ENCODE peak calls at places on chromosomes 2 and 18, in five cellular contexts. One of them, this sample, is unnamed.

GRCh38 chr2:21008790-21009661 is 34.8 kb downstream of the APOB start:
- DNase-seq in GM23338: no peak
- DNase-seq in OCI-LY7: no peak
- DNase-seq in MM.1S: no peak
- DNase-seq in HFF-Myc: no peak
- DNase-seq in this sample: no peak

GRCh38 chr2:160388464-160389263 is 104.9 kb downstream of the RBMS1 start:
- DNase-seq in GM23338: peak; percentile 45
- DNase-seq in OCI-LY7: peak; percentile 42
- DNase-seq in MM.1S: no peak
- DNase-seq in HFF-Myc: no peak
- DNase-seq in this sample: no peak

GRCh38 chr2:102304711-102305591 is 6.4 kb upstream of the IL1RL1 start:
- DNase-seq in GM23338: no peak
- DNase-seq in OCI-LY7: no peak
- DNase-seq in MM.1S: no peak
- DNase-seq in HFF-Myc: no peak
- DNase-seq in this sample: no peak

GRCh38 chr18:26574958-26575864 is 26.9 kb upstream of the KCTD1 start:
- DNase-seq in GM23338: peak; percentile 83
- DNase-seq in OCI-LY7: no peak
- DNase-seq in MM.1S: peak; percentile 65
- DNase-seq in HFF-Myc: peak; percentile 3
- DNase-seq in this sample: no peak

GRCh38 chr2:44121899-44122298 is 46.8 kb upstream of the PPM1B start:
- DNase-seq in GM23338: no peak
- DNase-seq in OCI-LY7: no peak
- DNase-seq in MM.1S: no peak
- DNase-seq in HFF-Myc: no peak
- DNase-seq in this sample: no peak

GRCh38 chr2:124983595-124983994 is 958.5 kb downstream of the CNTNAP5 start:
- DNase-seq in GM23338: no peak
- DNase-seq in OCI-LY7: no peak
- DNase-seq in MM.1S: no peak
- DNase-seq in HFF-Myc: no peak
- DNase-seq in this sample: no peak

GRCh38 chr18:67776929-67777328 is 260.4 kb upstream of the DSEL start:
- DNase-seq in GM23338: no peak
- DNase-seq in OCI-LY7: no peak
- DNase-seq in MM.1S: no peak
- DNase-seq in HFF-Myc: no peak
- DNase-seq in this sample: no peak

GRCh38 chr2:763766-764525 is 86.7 kb upstream of the TMEM18 start:
- DNase-seq in GM23338: no peak
- DNase-seq in OCI-LY7: no peak
- DNase-seq in MM.1S: no peak
- DNase-seq in HFF-Myc: no peak
- DNase-seq in this sample: no peak

GRCh38 chr2:232891621-232892071 is 21.6 kb downstream of the SNORC start:
- DNase-seq in GM23338: no peak
- DNase-seq in OCI-LY7: no peak
- DNase-seq in MM.1S: no peak
- DNase-seq in HFF-Myc: no peak
- DNase-seq in this sample: no peak

GRCh38 chr18:33576999-33577687 is 876 bp upstream of the ASXL3 start:
- DNase-seq in GM23338: no peak
- DNase-seq in OCI-LY7: peak; percentile 35
- DNase-seq in MM.1S: no peak
- DNase-seq in HFF-Myc: no peak
- DNase-seq in this sample: no peak

GRCh38 chr2:228986961-228987360 is 284.1 kb downstream of the PID1 start:
- DNase-seq in GM23338: no peak
- DNase-seq in OCI-LY7: no peak
- DNase-seq in MM.1S: no peak
- DNase-seq in HFF-Myc: no peak
- DNase-seq in this sample: no peak

GRCh38 chr2:172996387-172996961 is 79.2 kb upstream of the MAP3K20 start:
- DNase-seq in GM23338: no peak
- DNase-seq in OCI-LY7: no peak
- DNase-seq in MM.1S: no peak
- DNase-seq in HFF-Myc: no peak
- DNase-seq in this sample: no peak

GRCh38 chr18:11163668-11164067 is 14.3 kb upstream of the PIEZO2 start:
- DNase-seq in GM23338: peak; percentile 75
- DNase-seq in OCI-LY7: no peak
- DNase-seq in MM.1S: no peak
- DNase-seq in HFF-Myc: no peak
- DNase-seq in this sample: no peak

GRCh38 chr18:28858248-28858647 is 681.3 kb upstream of the CDH2 start:
- DNase-seq in GM23338: no peak
- DNase-seq in OCI-LY7: no peak
- DNase-seq in MM.1S: no peak
- DNase-seq in HFF-Myc: no peak
- DNase-seq in this sample: no peak

GRCh38 chr2:127508025-127508620 is 18.2 kb downstream of the IWS1 start:
- DNase-seq in GM23338: no peak
- DNase-seq in OCI-LY7: no peak
- DNase-seq in MM.1S: no peak
- DNase-seq in HFF-Myc: no peak
- DNase-seq in this sample: no peak

GRCh38 chr2:14601070-14601770 is 31.3 kb upstream of the LRATD1 start:
- DNase-seq in GM23338: no peak
- DNase-seq in OCI-LY7: no peak
- DNase-seq in MM.1S: no peak
- DNase-seq in HFF-Myc: no peak
- DNase-seq in this sample: no peak

GRCh38 chr2:36812196-36812595 is 115.7 kb downstream of the VIT start:
- DNase-seq in GM23338: peak; percentile 84
- DNase-seq in OCI-LY7: no peak
- DNase-seq in MM.1S: no peak
- DNase-seq in HFF-Myc: no peak
- DNase-seq in this sample: no peak

GRCh38 chr18:77133920-77134496 is 1.4 kb upstream of the MBP start:
- DNase-seq in GM23338: no peak
- DNase-seq in OCI-LY7: no peak
- DNase-seq in MM.1S: no peak
- DNase-seq in HFF-Myc: no peak
- DNase-seq in this sample: no peak
- TF ChIP-seq CTCF in GM23338: peak; percentile 33
- TF ChIP-seq CTCF in OCI-LY7: no peak
- TF ChIP-seq CTCF in MM.1S: no peak
- TF ChIP-seq CTCF in HFF-Myc: no peak
- TF ChIP-seq CTCF in this sample: no peak

GRCh38 chr18:21361297-21361880 is 119.4 kb downstream of the GREB1L start:
- DNase-seq in GM23338: no peak
- DNase-seq in OCI-LY7: no peak
- DNase-seq in MM.1S: no peak
- DNase-seq in HFF-Myc: no peak
- DNase-seq in this sample: no peak

GRCh38 chr18:21362921-21363320 is 120.9 kb downstream of the GREB1L start:
- DNase-seq in GM23338: no peak
- DNase-seq in OCI-LY7: no peak
- DNase-seq in MM.1S: peak; percentile 16
- DNase-seq in HFF-Myc: peak; percentile 46
- DNase-seq in this sample: no peak

GRCh38 chr18:21363411-21363810 is 121.4 kb downstream of the GREB1L start:
- DNase-seq in GM23338: no peak
- DNase-seq in OCI-LY7: no peak
- DNase-seq in MM.1S: no peak
- DNase-seq in HFF-Myc: no peak
- DNase-seq in this sample: no peak

GRCh38 chr18:21366896-21367295 is 124.9 kb downstream of the GREB1L start:
- DNase-seq in GM23338: peak; percentile 13
- DNase-seq in OCI-LY7: no peak
- DNase-seq in MM.1S: no peak
- DNase-seq in HFF-Myc: no peak
- DNase-seq in this sample: no peak

GRCh38 chr18:21364471-21364870 is 122.4 kb downstream of the GREB1L start:
- DNase-seq in GM23338: peak; percentile 15
- DNase-seq in OCI-LY7: no peak
- DNase-seq in MM.1S: no peak
- DNase-seq in HFF-Myc: no peak
- DNase-seq in this sample: no peak
- H3K4me3 ChIP-seq in GM23338: no peak overlapping the region
- H3K4me3 ChIP-seq in OCI-LY7: no peak overlapping the region
- H3K4me3 ChIP-seq in MM.1S: no peak overlapping the region
- H3K4me3 ChIP-seq in HFF-Myc: no peak overlapping the region
- H3K4me3 ChIP-seq in this sample: no peak overlapping the region

DNA sequence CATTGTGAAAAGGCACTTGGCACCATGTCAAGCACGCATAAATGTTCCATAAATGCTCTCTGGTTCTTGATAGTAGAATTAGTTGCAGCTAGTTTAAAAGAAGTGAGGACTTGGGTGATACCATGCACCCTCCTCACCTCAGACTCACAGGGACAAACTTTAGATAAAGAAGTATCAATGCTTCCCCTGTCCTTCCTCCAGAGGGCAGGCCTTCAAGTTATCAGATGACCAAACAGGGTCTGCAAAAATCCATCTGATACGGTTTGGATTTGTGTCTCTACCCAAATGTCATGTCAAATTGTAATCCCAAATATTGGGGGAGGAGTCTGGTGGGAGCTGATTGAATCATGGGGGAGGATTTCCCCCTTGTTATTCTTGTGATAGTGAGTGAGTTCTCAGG is 54.1 kb downstream of the C1QL2 start:
- DNase-seq in GM23338: no peak
- DNase-seq in OCI-LY7: no peak
- DNase-seq in MM.1S: no peak
- DNase-seq in HFF-Myc: no peak
- DNase-seq in this sample: no peak
- TF ChIP-seq CTCF in GM23338: peak; percentile 58
- TF ChIP-seq CTCF in OCI-LY7: peak; percentile 23
- TF ChIP-seq CTCF in MM.1S: no peak
- TF ChIP-seq CTCF in HFF-Myc: no peak
- TF ChIP-seq CTCF in this sample: no peak

DNA sequence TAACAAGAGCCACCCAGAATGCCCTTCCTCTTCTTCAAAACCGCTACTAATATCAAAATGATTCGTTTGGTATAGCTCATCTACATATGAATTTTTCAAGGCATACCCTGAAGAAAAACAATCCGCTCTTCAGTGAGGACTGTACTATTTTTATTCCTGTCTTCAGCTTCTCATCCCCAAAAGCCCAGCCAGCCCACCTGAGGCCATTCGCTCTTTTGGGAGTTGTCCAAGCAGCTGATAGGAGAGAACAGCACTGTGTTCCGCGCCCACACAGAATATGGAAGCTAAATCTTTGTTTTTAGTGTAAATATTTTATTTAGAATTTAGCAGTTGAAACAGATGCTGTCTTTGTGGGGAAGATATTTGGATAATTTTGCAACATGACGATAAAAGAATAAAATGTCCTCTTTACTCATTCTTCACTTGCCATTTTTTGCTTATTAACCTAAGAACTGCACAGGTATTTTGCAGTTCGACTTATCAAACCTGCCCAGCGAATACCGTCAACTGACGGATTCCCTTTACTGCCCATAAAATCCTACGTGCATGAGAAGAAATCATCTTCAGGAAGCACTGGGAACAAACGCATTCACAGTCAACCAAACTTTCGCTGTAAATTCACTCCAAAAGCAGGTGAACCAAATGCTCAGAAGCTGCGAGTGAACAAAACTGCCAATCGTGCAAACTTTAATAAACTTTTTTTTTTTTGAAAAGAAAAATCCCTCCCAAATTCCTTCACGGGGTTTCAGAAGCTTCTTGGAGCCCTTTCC is 3.4 kb downstream of the ZNF521 start:
- DNase-seq in GM23338: no peak
- DNase-seq in OCI-LY7: no peak
- DNase-seq in MM.1S: no peak
- DNase-seq in HFF-Myc: no peak
- DNase-seq in this sample: no peak
- H3K4me3 ChIP-seq in GM23338: peak overlapping the region; percentile 90
- H3K4me3 ChIP-seq in OCI-LY7: no peak overlapping the region
- H3K4me3 ChIP-seq in MM.1S: peak overlapping the region; percentile 62
- H3K4me3 ChIP-seq in HFF-Myc: peak overlapping the region; percentile 90
- H3K4me3 ChIP-seq in this sample: peak overlapping the region; percentile 53

DNA sequence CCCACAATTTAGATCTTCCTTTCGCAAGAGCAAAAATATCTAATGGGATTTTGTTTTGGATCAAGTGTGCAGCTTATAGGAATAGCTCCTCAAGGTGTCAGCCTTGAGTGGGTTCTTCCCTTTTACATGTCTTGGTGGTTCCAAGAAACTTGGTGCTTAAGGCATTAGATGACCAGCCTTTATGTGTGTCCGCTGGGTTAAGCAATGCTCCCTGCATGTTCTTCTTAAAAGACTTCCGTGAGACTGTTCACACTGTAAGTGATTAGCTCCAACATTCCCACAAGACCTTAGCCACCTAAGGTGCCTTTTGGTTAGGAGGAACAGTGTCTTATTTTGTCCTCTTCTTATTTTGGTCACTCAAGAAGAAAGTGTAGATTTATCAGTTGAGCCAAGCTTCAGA is 44.3 kb upstream of the GPR39 start:
- DNase-seq in GM23338: no peak
- DNase-seq in OCI-LY7: no peak
- DNase-seq in MM.1S: no peak
- DNase-seq in HFF-Myc: no peak
- DNase-seq in this sample: no peak
- TF ChIP-seq CTCF in GM23338: no peak
- TF ChIP-seq CTCF in OCI-LY7: no peak
- TF ChIP-seq CTCF in MM.1S: no peak
- TF ChIP-seq CTCF in HFF-Myc: no peak
- TF ChIP-seq CTCF in this sample: no peak

DNA sequence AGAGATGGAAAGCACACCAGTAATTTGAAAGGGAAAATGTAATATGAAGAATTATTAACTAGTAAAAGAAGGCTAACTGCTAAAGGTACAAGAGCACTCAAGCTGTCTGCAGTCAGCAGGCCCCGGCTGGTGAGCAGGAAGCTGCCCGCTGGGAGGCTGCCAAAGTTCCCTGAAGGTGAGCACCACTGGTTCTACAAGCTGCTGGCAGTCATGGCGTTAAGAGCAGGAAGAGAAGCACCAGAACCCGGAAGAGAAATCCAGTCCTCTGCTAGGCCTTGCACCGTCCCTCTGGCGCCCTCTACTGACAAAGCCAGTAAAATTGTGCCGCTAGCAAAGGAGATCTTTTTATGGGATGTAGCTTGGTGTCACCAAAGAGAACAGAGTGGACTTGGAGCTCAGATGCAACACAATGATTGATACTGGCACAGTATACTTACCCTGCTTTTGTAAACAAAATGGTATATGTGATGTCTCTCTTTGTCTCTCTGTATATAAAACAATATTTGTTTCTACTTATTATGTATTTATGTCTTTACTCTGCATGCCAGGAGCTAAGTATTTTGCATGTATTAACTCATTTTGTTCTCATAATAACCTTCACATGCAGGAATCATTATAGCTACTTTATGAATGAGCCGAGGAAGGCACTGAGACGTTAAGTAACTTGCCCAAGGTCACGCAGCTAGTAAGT is 28.1 kb upstream of the CASP8 start:
- DNase-seq in GM23338: peak; percentile 97
- DNase-seq in OCI-LY7: peak; percentile 96
- DNase-seq in MM.1S: peak; percentile 96
- DNase-seq in HFF-Myc: peak; percentile 95
- DNase-seq in this sample: peak; percentile 73
- H3K4me3 ChIP-seq in GM23338: no peak overlapping the region
- H3K4me3 ChIP-seq in OCI-LY7: peak overlapping the region; percentile 78
- H3K4me3 ChIP-seq in MM.1S: peak overlapping the region; percentile 89
- H3K4me3 ChIP-seq in HFF-Myc: no peak overlapping the region
- H3K4me3 ChIP-seq in this sample: peak overlapping the region; percentile 18

GRCh38 chr2:152755029-152755428 is 36.6 kb downstream of the ARL6IP6 start:
- DNase-seq in GM23338: peak; percentile 79
- DNase-seq in OCI-LY7: no peak
- DNase-seq in MM.1S: no peak
- DNase-seq in HFF-Myc: no peak
- DNase-seq in this sample: peak; percentile 13
- TF ChIP-seq CTCF in GM23338: peak; percentile 83
- TF ChIP-seq CTCF in OCI-LY7: peak; percentile 50
- TF ChIP-seq CTCF in MM.1S: peak; percentile 17
- TF ChIP-seq CTCF in HFF-Myc: peak; percentile 48
- TF ChIP-seq CTCF in this sample: peak; percentile 57

This sample was measured in epithelial cell of proximal tubule.